ENCODE peak calls at places on chromosomes 5 and 9, in nine cellular contexts. A is heart right ventricle, K is kidney, Z is foreskin fibroblast, G is fibroblast of pulmonary artery, S is B cell, I is cardiac muscle cell, U is osteocyte, X is OCI-LY7. B is an unnamed sample.

GRCh38 chr5:134240421-134240962 is 14.6 kb upstream of the PPP2CA start:
- DNase-seq in A (no peak), K (no peak), Z (peak; percentile 80), G (peak; percentile 69), S (no peak), I (peak; percentile 72), U (peak; percentile 21), X (no peak), B (peak; percentile 7)

GRCh38 chr5:108655750-108656450 is 91.8 kb upstream of the FER start:
- DNase-seq in A (no peak), K (no peak), Z (peak; percentile 66), G (peak; percentile 88), S (no peak), I (no peak), U (no peak), X (no peak), B (peak; percentile 4)

GRCh38 chr9:17159469-17159868 is 24.6 kb downstream of the CNTLN start:
- DNase-seq in A (no peak), K (no peak), Z (no peak), G (no peak), S (no peak), I (no peak), U (no peak), X (no peak), B (no peak)

GRCh38 chr9:99056876-99057664 is 47.8 kb upstream of the TGFBR1 start:
- DNase-seq in A (no peak), K (no peak), Z (peak; percentile 78), G (peak; percentile 68), S (no peak), I (no peak), U (no peak), X (peak; percentile 20), B (peak; percentile 89)

GRCh38 chr9:130846487-130847305 is 11.6 kb downstream of the ABL1 start:
- DNase-seq in A (peak; percentile 41), K (peak; percentile 79), Z (peak; percentile 86), G (peak; percentile 83), S (no peak), I (no peak), U (no peak), X (no peak), B (peak; percentile 74)

GRCh38 chr9:92963831-92964606 is 16.7 kb downstream of the FGD3 start:
- DNase-seq in A (no peak), K (peak; percentile 82), Z (no peak), G (no peak), S (peak; percentile 61), I (no peak), U (no peak), X (peak; percentile 93), B (no peak)

GRCh38 chr9:135983745-135984710 is 22.9 kb upstream of the UBAC1 start:
- DNase-seq in A (no peak), K (no peak), Z (no peak), G (no peak), S (no peak), I (no peak), U (no peak), X (no peak), B (no peak)

GRCh38 chr5:111262153-111262552 is 38.0 kb downstream of the CAMK4 start:
- DNase-seq in A (no peak), K (no peak), Z (no peak), G (no peak), S (no peak), I (no peak), U (no peak), X (no peak), B (no peak)

GRCh38 chr9:35746583-35746982 is 2.4 kb downstream of the GBA2 start:
- DNase-seq in A (no peak), K (no peak), Z (peak; percentile 40), G (no peak), S (no peak), I (no peak), U (no peak), X (no peak), B (no peak)

GRCh38 chr5:89168766-89169165 is 285.8 kb upstream of the MEF2C start:
- DNase-seq in A (no peak), K (no peak), Z (no peak), G (no peak), S (no peak), I (no peak), U (no peak), X (no peak), B (no peak)

GRCh38 chr5:171369898-171370297 is 17.8 kb upstream of the NPM1 start:
- DNase-seq in A (no peak), K (peak; percentile 11), Z (no peak), G (no peak), S (no peak), I (no peak), U (no peak), X (no peak), B (no peak)

GRCh38 chr5:29001666-29002065 is 1963.3 kb upstream of the CDH9 start:
- DNase-seq in A (no peak), K (no peak), Z (no peak), G (no peak), S (no peak), I (peak; percentile 37), U (no peak), X (no peak), B (no peak)

GRCh38 chr5:29002481-29002880 is 1964.1 kb upstream of the CDH9 start:
- DNase-seq in A (no peak), K (no peak), Z (no peak), G (no peak), S (no peak), I (no peak), U (no peak), X (no peak), B (no peak)

DNA sequence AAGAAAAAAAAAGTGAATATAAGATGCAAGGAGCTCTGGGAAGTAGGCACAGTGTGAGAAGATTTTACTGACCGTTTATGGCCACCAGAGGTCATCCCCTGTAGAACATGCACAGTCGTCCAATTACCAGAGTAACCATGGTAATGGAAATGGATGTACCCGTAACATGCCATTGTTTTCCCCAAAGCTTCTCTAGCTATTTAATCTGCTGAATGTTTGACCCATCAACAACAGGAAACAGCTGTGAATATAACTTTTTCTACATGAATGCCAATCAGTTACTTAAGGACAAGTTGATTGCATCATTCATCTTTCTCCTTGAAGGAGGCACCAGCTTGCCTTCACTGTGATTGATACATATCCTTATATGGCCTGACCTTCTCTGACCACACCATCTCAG is 1967.0 kb upstream of the CDH9 start:
- DNase-seq in A (no peak), K (no peak), Z (no peak), G (no peak), S (no peak), I (peak; percentile 23), U (no peak), X (no peak), B (no peak)
- TF ChIP-seq CTCF in A (no peak), K (peak; percentile 16), Z (no peak), G (no peak), S (no peak), I (no peak), U (peak; percentile 31), X (no peak), B (no peak)

GRCh38 chr9:2180171-2180570 is 165.0 kb downstream of the SMARCA2 start:
- DNase-seq in A (no peak), K (no peak), Z (no peak), G (no peak), S (no peak), I (no peak), U (no peak), X (no peak), B (no peak)

GRCh38 chr9:2180704-2181103 is 165.6 kb downstream of the SMARCA2 start:
- DNase-seq in A (no peak), K (no peak), Z (no peak), G (peak; percentile 36), S (no peak), I (no peak), U (no peak), X (no peak), B (no peak)

GRCh38 chr9:2178034-2178734 is 163.0 kb downstream of the SMARCA2 start:
- DNase-seq in A (no peak), K (no peak), Z (no peak), G (no peak), S (no peak), I (no peak), U (no peak), X (no peak), B (no peak)

GRCh38 chr9:2181794-2182193 is 166.6 kb downstream of the SMARCA2 start:
- DNase-seq in A (no peak), K (no peak), Z (peak; percentile 20), G (peak; percentile 42), S (no peak), I (peak; percentile 39), U (no peak), X (peak; percentile 24), B (no peak)

DNA sequence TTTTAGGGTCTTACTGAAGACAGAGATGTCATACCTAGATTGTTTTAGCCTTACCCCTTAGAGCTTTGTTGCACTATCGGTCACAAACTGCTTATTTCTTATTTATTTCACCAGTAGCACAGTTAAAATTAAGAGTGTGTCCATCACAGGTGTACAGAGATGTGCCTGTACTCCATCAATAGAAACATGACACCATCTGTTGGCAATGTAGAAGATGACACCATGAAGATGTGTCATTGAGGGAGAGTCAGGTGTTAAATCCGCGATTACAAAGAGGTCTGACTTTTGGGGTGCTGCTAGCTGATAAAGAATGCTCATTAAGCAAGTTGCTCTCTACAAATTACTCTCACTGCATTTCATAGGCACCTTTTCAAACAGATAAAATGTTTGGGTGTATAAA is 164.4 kb downstream of the SMARCA2 start:
- DNase-seq in A (no peak), K (no peak), Z (no peak), G (no peak), S (no peak), I (no peak), U (no peak), X (peak; percentile 26), B (no peak)
- TF ChIP-seq CTCF in A (peak; percentile 4), K (no peak), Z (no peak), G (no peak), S (no peak), I (no peak), U (no peak), X (peak; percentile 71), B (peak; percentile 5)

DNA sequence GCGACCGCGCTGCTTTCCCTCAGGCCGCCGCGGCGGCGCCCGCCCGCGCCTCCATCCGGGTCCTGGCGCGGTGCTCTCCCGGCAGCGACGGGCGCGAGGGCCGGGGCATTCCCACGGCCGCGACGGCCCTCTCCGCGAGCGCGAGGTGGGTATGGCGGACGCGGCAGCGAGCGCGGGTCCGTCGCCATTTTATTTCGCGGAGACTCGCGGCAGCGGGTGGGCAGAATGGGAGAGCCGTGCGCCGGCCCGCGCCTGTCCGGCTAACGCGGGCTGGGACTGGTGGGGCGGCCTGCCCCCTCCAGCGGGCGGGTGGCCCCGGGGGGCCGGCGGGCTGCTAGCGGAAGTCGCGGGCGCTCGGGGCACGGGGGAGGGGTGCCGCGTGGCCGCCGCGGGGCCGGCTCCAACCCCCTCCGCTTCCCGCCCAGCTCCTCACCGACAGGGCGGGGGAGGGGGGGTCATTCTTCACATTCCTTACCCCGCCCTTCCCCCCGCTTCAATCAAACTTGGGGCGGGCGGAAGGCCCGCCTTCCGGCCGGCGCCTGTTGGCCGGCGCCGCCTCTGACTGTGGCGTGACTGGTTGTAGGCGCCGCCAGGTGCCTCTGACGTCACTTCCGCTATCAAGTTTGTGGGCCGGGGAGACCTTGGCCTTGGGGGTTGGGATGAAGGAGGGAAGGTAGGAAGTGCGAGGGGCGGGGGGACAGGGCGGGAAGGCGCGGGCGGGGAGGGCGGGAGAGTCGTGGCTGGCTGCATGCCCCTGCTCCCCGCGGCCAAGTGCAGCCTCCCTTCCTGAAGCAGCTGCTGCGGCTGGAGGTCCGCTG is 82.2 kb downstream of the PTPDC1 start:
- DNase-seq in A (peak; percentile 96), K (peak; percentile 99), Z (peak; percentile 99), G (peak; percentile 100), S (peak; percentile 90), I (peak; percentile 100), U (peak; percentile 98), X (peak; percentile 99), B (peak; percentile 96)
- TF ChIP-seq CTCF in A (no peak), K (no peak), Z (no peak), G (no peak), S (no peak), I (no peak), U (peak; percentile 2), X (peak; percentile 13), B (no peak)

GRCh38 chr5:133051117-133051546 is 681 bp upstream of the HSPA4 start:
- DNase-seq in A (no peak), K (no peak), Z (no peak), G (no peak), S (no peak), I (no peak), U (no peak), X (no peak), B (no peak)
- TF ChIP-seq CTCF in A (no peak), K (no peak), Z (no peak), G (no peak), S (no peak), I (no peak), U (no peak), X (no peak), B (peak; percentile 5)